ENCODE peak calls at places on chromosomes 11 and 22, in four cellular contexts. F is substantia nigra, V is hippocampal formation, T is body of pancreas. M is an unnamed sample.

GRCh38 chr11:14727215-14727614 is 83.6 kb downstream of the PDE3B start:
- DNase-seq in F (no peak), V (no peak), T (no peak), M (no peak)

GRCh38 chr11:94806436-94806835 is 38.3 kb downstream of the AMOTL1 start:
- DNase-seq in F (no peak), V (no peak), T (no peak), M (no peak)

GRCh38 chr11:15276616-15277015 is 161.9 kb downstream of the INSC start:
- DNase-seq in F (no peak), V (no peak), T (no peak), M (no peak)

GRCh38 chr11:87114093-87114492 is 76.4 kb downstream of the TMEM135 start:
- DNase-seq in F (no peak), V (no peak), T (no peak), M (no peak)

GRCh38 chr22:27438271-27438980 is 363.1 kb downstream of the MN1 start:
- DNase-seq in F (peak), V (no peak), T (peak), M (no peak)

GRCh38 chr11:70614034-70614681 is 215.8 kb downstream of the CTTN start:
- DNase-seq in F (no peak), V (no peak), T (no peak), M (no peak)

GRCh38 chr11:70709596-70709995 is 311.3 kb downstream of the CTTN start:
- DNase-seq in F (no peak), V (no peak), T (no peak), M (no peak)

GRCh38 chr11:96110302-96110701 is 186.4 kb upstream of the MTMR2 start:
- DNase-seq in F (no peak), V (no peak), T (no peak), M (no peak)

GRCh38 chr22:32413715-32414114 is 1.7 kb upstream of the RTCB start:
- DNase-seq in F (no peak), V (peak), T (no peak), M (no peak)

GRCh38 chr11:122038543-122038942 is 77.5 kb downstream of the BLID start:
- DNase-seq in F (no peak), V (no peak), T (no peak), M (no peak)

GRCh38 chr11:2796508-2797180 is 88.9 kb downstream of the CDKN1C start:
- DNase-seq in F (no peak), V (no peak), T (peak), M (no peak)

GRCh38 chr11:3853935-3854659 is 1.4 kb upstream of the STIM1 start:
- DNase-seq in F (no peak), V (no peak), T (peak), M (no peak)

GRCh38 chr11:27310182-27310581 is 52.8 kb downstream of the CCDC34 start:
- DNase-seq in F (no peak), V (no peak), T (no peak), M (no peak)

GRCh38 chr22:49503896-49504521 is 323.7 kb downstream of the BRD1 start:
- DNase-seq in F (no peak), V (no peak), T (no peak), M (no peak)

GRCh38 chr11:62882811-62883496 is 2.3 kb downstream of the SLC3A2 start:
- DNase-seq in F (no peak), V (no peak), T (no peak), M (no peak)

GRCh38 chr22:40818747-40819662 is at the start of gene SLC25A17:
- DNase-seq in F (peak), V (peak), T (peak), M (peak)

GRCh38 chr11:118560806-118561205 is 4.9 kb downstream of the IFT46 start:
- DNase-seq in F (no peak), V (no peak), T (no peak), M (no peak)

GRCh38 chr11:445765-446588 is 4.1 kb upstream of the PTDSS2 start:
- DNase-seq in F (no peak), V (no peak), T (no peak), M (no peak)

GRCh38 chr11:123977731-123978347 is at the start of gene OR10S1:
- DNase-seq in F (no peak), V (no peak), T (no peak), M (no peak)

GRCh38 chr11:91804057-91804456 is 420.6 kb upstream of the FAT3 start:
- DNase-seq in F (no peak), V (no peak), T (no peak), M (no peak)

GRCh38 chr22:42769574-42770447 is 49.1 kb upstream of the A4GALT start:
- DNase-seq in F (no peak), V (no peak), T (peak), M (no peak)

GRCh38 chr11:75263944-75264349 is 23.4 kb downstream of the TPBGL start:
- DNase-seq in F (no peak), V (no peak), T (no peak), M (no peak)

GRCh38 chr11:45436966-45437365 is 150.8 kb upstream of the SYT13 start:
- DNase-seq in F (no peak), V (no peak), T (no peak), M (no peak)

GRCh38 chr11:47213985-47214564 is 699 bp upstream of the DDB2 start:
- DNase-seq in F (peak), V (peak), T (peak), M (no peak)

GRCh38 chr11:76648929-76649328 is 21.6 kb downstream of the LRRC32 start:
- DNase-seq in F (no peak), V (no peak), T (no peak), M (no peak)

GRCh38 chr11:12404461-12404860 is 27.1 kb downstream of the PARVA start:
- DNase-seq in F (no peak), V (no peak), T (no peak), M (no peak)

GRCh38 chr11:113203332-113203731 is 111.1 kb upstream of the TTC12 start:
- DNase-seq in F (no peak), V (no peak), T (no peak), M (no peak)

GRCh38 chr11:67436459-67437081 is 912 bp downstream of the PTPRCAP start:
- DNase-seq in F (no peak), V (no peak), T (no peak), M (no peak)

GRCh38 chr22:48071305-48071704 is 1308.9 kb downstream of the TBC1D22A start:
- DNase-seq in F (no peak), V (no peak), T (no peak), M (no peak)

GRCh38 chr22:42772647-42773046 is 52.0 kb upstream of the A4GALT start:
- DNase-seq in F (no peak), V (no peak), T (no peak), M (no peak)

GRCh38 chr11:85279267-85279666 is 347.9 kb downstream of the DLG2 start:
- DNase-seq in F (no peak), V (no peak), T (no peak), M (no peak)

GRCh38 chr11:8332196-8332595 is 68.5 kb upstream of the LMO1 start:
- DNase-seq in F (peak), V (no peak), T (peak), M (no peak)

GRCh38 chr22:18987765-18988164 is 51.7 kb upstream of the PRODH start:
- DNase-seq in F (no peak), V (no peak), T (peak), M (no peak)

GRCh38 chr11:113532697-113533424 is 57.7 kb upstream of the DRD2 start:
- DNase-seq in F (peak), V (peak), T (peak), M (peak)

GRCh38 chr22:50695421-50696250 is 23.0 kb downstream of the SHANK3 start:
- DNase-seq in F (no peak), V (no peak), T (no peak), M (no peak)

GRCh38 chr22:45889539-45890350 is 87.2 kb downstream of the WNT7B start:
- DNase-seq in F (no peak), V (no peak), T (no peak), M (no peak)

GRCh38 chr11:369336-370018 is at the start of gene B4GALNT4:
- DNase-seq in F (peak), V (peak), T (no peak), M (no peak)

GRCh38 chr11:74008373-74009229 is at the start of gene UCP3:
- DNase-seq in F (no peak), V (no peak), T (no peak), M (no peak)

GRCh38 chr22:42022162-42022847 is 23.7 kb downstream of the WBP2NL start:
- DNase-seq in F (no peak), V (no peak), T (no peak), M (no peak)

M was measured in smooth muscle cell of the brain vasculature.